ENCODE peak calls at places on chromosomes 4 and X, in seven cellular contexts. H is psoas muscle; Y is brain microvascular endothelial cell; W is CD8-positive, alpha-beta T cell; I is transverse colon; O is uterus; D is breast epithelium. B is an unnamed sample.

GRCh38 chr4:128349921-128350320 is 62.3 kb upstream of the PGRMC2 start:
- DNase-seq in H (no peak), Y (peak), W (no peak), I (no peak), O (no peak), D (no peak), B (peak)

GRCh38 chr4:79917246-79917645 is 155.8 kb downstream of the ANTXR2 start:
- DNase-seq in H (peak), Y (peak), W (peak), I (peak), O (no peak), D (no peak), B (peak)

GRCh38 chr4:37767546-37767945 is 58.9 kb upstream of the PGM2 start:
- DNase-seq in H (peak), Y (peak), W (no peak), I (peak), O (peak), D (peak), B (peak)

GRCh38 chr4:121041307-121042090 is 30.8 kb downstream of the NDNF start:
- DNase-seq in H (no peak), Y (no peak), W (no peak), I (no peak), O (no peak), D (no peak), B (no peak)

GRCh38 chr4:33543941-33544450 is 2700.3 kb downstream of the ARAP2 start:
- DNase-seq in H (no peak), Y (no peak), W (no peak), I (no peak), O (no peak), D (no peak), B (no peak)

GRCh38 chrX:85851418-85851817 is 195.9 kb downstream of the CHM start:
- DNase-seq in H (no peak), Y (no peak), W (no peak), I (peak), O (no peak), D (no peak), B (peak)

GRCh38 chr4:15368906-15369305 is 58.9 kb upstream of the C1QTNF7 start:
- DNase-seq in H (no peak), Y (peak), W (no peak), I (no peak), O (no peak), D (no peak), B (peak)

GRCh38 chr4:98516441-98517323 is 141.7 kb downstream of the TSPAN5 start:
- DNase-seq in H (no peak), Y (peak), W (no peak), I (no peak), O (no peak), D (no peak), B (peak)

GRCh38 chr4:70687821-70688794 is at the start of gene UTP3:
- DNase-seq in H (peak), Y (peak), W (peak), I (peak), O (peak), D (peak), B (peak)

GRCh38 chr4:148539387-148539786 is 97.2 kb upstream of the NR3C2 start:
- DNase-seq in H (no peak), Y (no peak), W (no peak), I (peak), O (no peak), D (no peak), B (no peak)

GRCh38 chrX:148310402-148311200 is 189.8 kb upstream of the AFF2 start:
- DNase-seq in H (no peak), Y (no peak), W (peak), I (no peak), O (no peak), D (no peak), B (no peak)

GRCh38 chrX:153744210-153745066 is 19.6 kb upstream of the PLXNB3 start:
- DNase-seq in H (no peak), Y (no peak), W (no peak), I (no peak), O (no peak), D (no peak), B (no peak)

GRCh38 chr4:102862016-102862415 is 6.8 kb upstream of the CISD2 start:
- DNase-seq in H (no peak), Y (no peak), W (no peak), I (no peak), O (no peak), D (no peak), B (no peak)

GRCh38 chrX:40434947-40435346 is 145.8 kb upstream of the ATP6AP2 start:
- DNase-seq in H (peak), Y (no peak), W (no peak), I (no peak), O (no peak), D (no peak), B (peak)

GRCh38 chr4:126251169-126251568 is 936.4 kb downstream of the FAT4 start:
- DNase-seq in H (no peak), Y (no peak), W (no peak), I (no peak), O (no peak), D (no peak), B (no peak)

DNA sequence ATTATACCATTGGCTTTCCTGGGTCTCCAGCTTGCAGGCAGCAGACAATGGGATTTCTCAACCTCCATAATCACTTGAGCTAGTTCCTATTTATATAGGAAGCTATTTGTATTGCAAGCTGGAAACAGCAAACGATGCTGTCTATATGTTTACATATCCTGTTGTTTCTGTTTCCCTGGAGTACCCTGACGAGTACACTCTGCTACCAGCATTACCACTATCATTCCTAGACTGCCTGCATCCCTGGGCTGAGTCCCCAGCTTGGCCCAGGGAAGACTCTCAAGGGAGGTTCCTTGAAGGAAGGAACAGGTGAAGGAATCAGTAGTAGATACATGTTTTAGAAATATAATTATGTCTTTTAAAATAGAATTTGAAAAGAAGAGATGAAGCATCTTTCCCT is 81.4 kb downstream of the EVC2 start:
- DNase-seq in H (no peak), Y (no peak), W (no peak), I (no peak), O (no peak), D (no peak), B (no peak)
- TF ChIP-seq CTCF in H (no peak), Y (no peak), W (no peak), I (no peak), O (no peak), D (no peak), B (no peak)

DNA sequence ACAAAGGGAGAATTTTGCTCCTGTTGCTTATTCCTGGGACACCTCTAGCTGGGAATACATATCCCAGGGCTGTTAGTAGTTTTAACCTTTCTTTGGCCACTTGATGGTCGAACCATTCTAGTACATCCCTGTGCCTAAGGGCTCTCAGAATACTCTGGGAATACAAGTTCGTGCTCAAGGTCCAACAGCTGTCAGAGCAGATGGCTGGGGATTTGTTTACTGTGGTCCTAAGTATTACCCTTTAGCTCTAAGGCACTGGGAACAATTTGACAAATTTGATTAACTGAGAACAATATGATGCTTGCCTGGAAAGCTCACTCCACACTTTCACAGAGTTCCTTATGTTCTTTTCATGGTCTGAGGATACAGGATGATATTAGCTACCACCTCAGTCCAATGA is 47.3 kb upstream of the PHOX2B start:
- DNase-seq in H (no peak), Y (no peak), W (no peak), I (no peak), O (no peak), D (no peak), B (no peak)
- H3K4me3 ChIP-seq in H (no peak), Y (no peak), W (no peak), I (no peak), O (no peak), D (no peak), B (no peak)

DNA sequence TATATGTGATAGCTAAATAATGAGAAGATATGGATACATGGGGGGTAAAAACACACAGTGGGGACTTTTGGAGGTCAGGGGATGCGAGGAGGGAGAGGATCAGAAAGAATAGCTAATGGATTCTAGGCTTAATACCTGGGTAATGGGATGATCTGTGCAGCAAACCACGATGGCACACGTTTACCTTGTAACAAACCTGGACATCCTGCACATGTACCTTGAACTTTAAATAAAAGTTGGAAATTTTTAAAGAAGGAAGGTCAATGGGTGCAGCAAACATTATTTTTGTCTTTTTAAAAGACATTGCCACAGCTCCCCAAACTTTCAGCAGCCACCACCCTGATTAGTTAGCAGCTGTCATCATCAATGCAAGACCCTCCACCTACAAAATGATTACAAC is 29.7 kb upstream of the UGT2B15 start:
- DNase-seq in H (no peak), Y (no peak), W (no peak), I (no peak), O (no peak), D (no peak), B (no peak)
- TF ChIP-seq CTCF in H (no peak), Y (no peak), W (no peak), I (no peak), O (no peak), D (no peak), B (no peak)

DNA sequence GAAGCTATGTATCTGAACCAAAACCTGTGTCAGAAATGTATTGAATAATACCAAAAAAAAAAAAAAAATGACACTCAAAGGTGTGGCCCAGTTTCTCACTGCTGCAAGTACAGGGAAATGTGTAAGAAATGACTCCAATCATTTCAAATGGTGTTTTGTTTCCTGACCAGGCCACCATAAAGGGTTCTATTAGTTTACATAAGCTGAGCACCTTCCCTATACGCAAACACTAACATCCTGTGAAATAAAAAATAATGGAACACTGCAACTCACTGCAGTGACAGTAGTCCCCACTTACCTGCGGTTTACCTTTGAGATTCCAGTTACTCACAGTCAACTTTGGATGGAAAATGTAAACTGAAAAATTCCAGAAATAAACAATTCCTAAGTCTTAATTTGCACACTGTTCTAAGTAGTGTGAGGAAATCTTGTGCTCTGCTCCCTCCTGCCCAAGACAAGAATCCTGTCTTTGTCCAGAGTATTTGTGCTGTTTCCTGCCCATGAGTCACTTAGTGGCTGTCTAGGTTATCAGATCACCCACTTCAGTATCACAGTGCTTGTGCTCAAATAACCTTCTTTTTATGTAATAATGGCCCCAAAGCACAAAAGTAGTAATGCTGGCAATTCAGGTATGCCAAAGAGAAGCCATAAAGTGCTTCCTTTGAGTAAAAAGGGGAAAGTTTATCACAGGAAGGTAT is 265.3 kb downstream of the RCHY1 start:
- DNase-seq in H (no peak), Y (peak), W (no peak), I (no peak), O (no peak), D (no peak), B (no peak)
- H3K4me3 ChIP-seq in H (no peak), Y (no peak), W (no peak), I (no peak), O (no peak), D (no peak), B (no peak)

DNA sequence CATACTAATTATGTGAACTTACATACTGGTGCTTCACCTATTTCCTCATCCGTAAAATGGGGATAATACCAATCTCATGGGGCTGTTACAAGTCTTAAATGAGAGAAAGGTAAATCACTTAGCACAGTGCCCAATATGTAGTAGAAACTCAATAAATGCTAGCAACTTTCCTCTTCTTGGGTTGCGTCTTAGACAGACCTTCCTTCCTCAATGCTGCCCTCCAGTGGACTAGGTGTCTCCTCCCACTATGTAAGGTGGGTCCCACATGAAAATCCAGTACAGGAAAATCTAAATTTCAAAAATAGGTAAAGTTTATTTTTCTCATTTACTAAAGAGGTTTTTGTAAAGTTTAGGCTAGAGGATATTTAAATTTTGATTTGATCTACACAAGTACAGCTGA is 20.6 kb downstream of the ZDHHC9 start:
- DNase-seq in H (no peak), Y (no peak), W (peak), I (peak), O (peak), D (no peak), B (peak)
- TF ChIP-seq CTCF in H (peak), Y (peak), W (peak), I (peak), O (peak), D (no peak), B (peak)

DNA sequence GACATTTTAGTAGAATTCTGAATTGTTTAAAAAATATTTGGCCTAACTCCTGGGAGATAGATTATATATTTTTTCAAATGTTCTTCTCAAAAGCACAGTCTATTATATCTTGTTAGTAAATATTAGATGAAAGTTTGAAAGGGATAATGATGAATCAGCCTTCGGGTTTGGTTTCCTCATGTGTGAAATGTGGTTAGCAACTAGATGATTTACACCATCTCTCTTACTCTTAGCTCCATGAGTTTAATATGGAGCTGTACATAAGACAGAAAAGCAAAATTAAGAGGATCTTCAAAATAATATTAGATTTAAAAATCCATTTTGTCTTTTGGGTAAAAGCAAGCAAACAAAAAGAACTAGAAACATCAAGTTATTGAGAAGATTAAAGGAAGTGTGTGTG is 120.8 kb upstream of the SFRP2 start:
- DNase-seq in H (no peak), Y (no peak), W (no peak), I (no peak), O (no peak), D (no peak), B (no peak)
- H3K4me3 ChIP-seq in H (no peak), Y (no peak), W (no peak), I (no peak), O (no peak), D (no peak), B (no peak)

GRCh38 chr4:186414365-186414764 is 141.0 kb downstream of the MTNR1A start:
- DNase-seq in H (no peak), Y (no peak), W (no peak), I (peak), O (no peak), D (no peak), B (no peak)

DNA sequence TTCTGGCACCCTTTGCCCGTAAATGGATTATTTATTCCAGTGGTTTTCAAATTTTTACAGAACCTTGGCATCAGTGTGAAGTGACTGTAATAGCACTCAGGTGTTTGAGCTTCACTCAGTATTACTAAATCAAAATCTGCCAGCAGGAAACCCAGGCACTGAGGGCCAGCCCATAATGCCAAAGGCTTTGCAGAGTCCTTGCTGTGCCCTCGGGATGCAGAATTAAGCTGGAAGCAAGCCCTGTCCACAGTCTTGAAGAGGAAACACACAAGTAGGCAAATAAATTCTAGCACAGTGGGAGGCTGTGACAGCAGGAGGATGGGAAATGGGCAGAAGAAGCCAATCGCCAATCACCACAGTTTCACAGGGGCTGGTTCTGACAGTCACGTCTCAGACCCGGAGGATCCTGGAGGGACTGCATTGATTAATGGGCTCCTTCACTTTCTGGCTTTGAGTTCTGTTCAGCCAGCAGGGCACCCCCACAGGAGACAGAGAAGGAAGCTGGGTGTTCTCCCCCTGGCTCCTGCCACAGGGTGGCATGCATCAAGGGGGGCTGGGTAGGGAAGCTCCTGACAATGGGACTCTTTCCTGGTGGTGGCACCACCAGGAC is 138.8 kb downstream of the MTNR1A start:
- DNase-seq in H (no peak), Y (no peak), W (no peak), I (no peak), O (no peak), D (no peak), B (no peak)
- TF ChIP-seq CTCF in H (no peak), Y (no peak), W (no peak), I (no peak), O (no peak), D (no peak), B (no peak)

B was measured in choroid plexus epithelial cell.